ENCODE peak calls at places on chromosomes 2 and 18, in six cellular contexts. B is progenitor cell of endocrine pancreas, Q is spleen, M is NCI-H345, X is breast epithelium, Y is left colon. G is an unnamed sample.

GRCh38 chr2:143110759-143111428 is 18.3 kb upstream of the ARHGAP15 start:
- DNase-seq in X (peak; percentile 33), B (peak; percentile 27), Q (peak; percentile 72), M (peak; percentile 71), Y (peak; percentile 63), G (peak; percentile 80)

GRCh38 chr2:222159221-222159620 is 139.6 kb downstream of the PAX3 start:
- DNase-seq in M (no peak), B (no peak), X (no peak), Y (no peak), Q (no peak), G (no peak)

GRCh38 chr2:150142561-150142960 is 344.9 kb downstream of the RND3 start:
- DNase-seq in Y (no peak), B (no peak), M (no peak), X (no peak), Q (no peak), G (no peak)

GRCh38 chr2:71510196-71510807 is 56.9 kb downstream of the DYSF start:
- DNase-seq in B (peak; percentile 67), Y (peak; percentile 79), X (peak; percentile 26), M (peak; percentile 70), Q (peak; percentile 87), G (peak; percentile 59)

GRCh38 chr18:5620284-5620683 is 76.5 kb upstream of the EPB41L3 start:
- DNase-seq in B (no peak), Y (no peak), M (no peak), X (no peak), Q (no peak), G (no peak)

GRCh38 chr2:159285929-159286708 is at the start of gene WDSUB1:
- DNase-seq in M (peak; percentile 74), B (peak; percentile 56), Q (peak; percentile 89), Y (peak; percentile 76), X (peak; percentile 72), G (peak; percentile 57)

GRCh38 chr2:99974275-99974674 is 168.1 kb downstream of the AFF3 start:
- DNase-seq in M (no peak), Q (no peak), Y (no peak), B (no peak), X (no peak), G (no peak)

GRCh38 chr2:48734576-48735303 is 20.8 kb downstream of the LHCGR start:
- DNase-seq in B (no peak), M (no peak), X (no peak), Q (no peak), Y (no peak), G (no peak)

GRCh38 chr18:12231040-12231882 is 22.9 kb upstream of the CIDEA start:
- DNase-seq in Q (no peak), B (no peak), X (no peak), Y (no peak), M (no peak), G (no peak)

GRCh38 chr2:155169317-155169716 is 470.8 kb downstream of the KCNJ3 start:
- DNase-seq in X (no peak), Y (no peak), Q (no peak), B (no peak), M (no peak), G (no peak)